ENCODE peak calls at places on chromosome 13, in eight cellular contexts. J, E, X, K, L, N, G and R are unnamed samples.

GRCh38 chr13:21596722-21597121 is 7.2 kb downstream of the MICU2 start:
- DNase-seq in G (no peak), X (no peak), L (no peak), N (no peak), E (no peak), J (no peak), K (no peak), R (no peak)

GRCh38 chr13:99736541-99736940 is 235.0 kb downstream of the ZIC5 start:
- DNase-seq in E (no peak), J (no peak), L (no peak), X (no peak), N (no peak), K (no peak), G (no peak), R (no peak)

GRCh38 chr13:51957377-51958216 is 53.7 kb downstream of the ATP7B start:
- DNase-seq in L (no peak), J (no peak), N (no peak), X (no peak), K (no peak), E (no peak), G (no peak), R (no peak)

GRCh38 chr13:110416131-110416584 is 109.1 kb downstream of the COL4A2 start:
- DNase-seq in K (peak; percentile 64), X (no peak), E (no peak), N (peak; percentile 50), G (no peak), J (no peak), L (no peak), R (no peak)

GRCh38 chr13:77751513-77752456 is 54.3 kb downstream of the SLAIN1 start:
- DNase-seq in N (peak; percentile 62), J (peak; percentile 76), L (peak; percentile 69), X (no peak), E (peak; percentile 20), K (peak; percentile 17), G (peak; percentile 22), R (no peak)

GRCh38 chr13:75934889-75935288 is 298.8 kb downstream of the LMO7 start:
- DNase-seq in K (no peak), L (no peak), E (peak; percentile 33), N (no peak), J (no peak), G (no peak), X (no peak), R (no peak)

GRCh38 chr13:50226515-50227147 is 211.4 kb downstream of the KCNRG start:
- DNase-seq in X (no peak), K (no peak), G (no peak), E (no peak), L (no peak), N (no peak), J (no peak), R (no peak)

GRCh38 chr13:73657821-73658540 is 476.2 kb downstream of the KLF12 start:
- DNase-seq in X (no peak), J (no peak), K (no peak), L (no peak), E (peak; percentile 51), G (peak; percentile 64), N (peak; percentile 96), R (no peak)

GRCh38 chr13:78193853-78194252 is 275.2 kb upstream of the EDNRB start:
- DNase-seq in K (no peak), J (no peak), E (peak; percentile 1), L (no peak), N (no peak), G (no peak), X (no peak), R (no peak)

GRCh38 chr13:75760182-75760981 is 124.3 kb downstream of the LMO7 start:
- DNase-seq in E (no peak), N (no peak), J (peak; percentile 54), K (no peak), L (no peak), X (no peak), G (peak; percentile 10), R (no peak)

GRCh38 chr13:40120288-40120687 is 464.8 kb downstream of the COG6 start:
- DNase-seq in L (no peak), J (no peak), X (no peak), K (no peak), E (no peak), N (peak; percentile 88), G (no peak), R (no peak)

GRCh38 chr13:23626730-23627129 is 56.5 kb downstream of the TNFRSF19 start:
- DNase-seq in L (no peak), N (no peak), E (no peak), X (no peak), J (no peak), G (no peak), K (no peak), R (no peak)

GRCh38 chr13:23627419-23627818 is 57.2 kb downstream of the TNFRSF19 start:
- DNase-seq in N (no peak), G (no peak), K (no peak), X (no peak), E (no peak), J (no peak), L (no peak), R (no peak)

GRCh38 chr13:23628765-23629565 is 58.8 kb downstream of the TNFRSF19 start:
- DNase-seq in K (no peak), G (no peak), E (no peak), L (no peak), N (peak; percentile 80), J (no peak), X (no peak), R (no peak)

GRCh38 chr13:23629566-23630272 is 59.5 kb downstream of the TNFRSF19 start:
- DNase-seq in N (no peak), E (no peak), L (no peak), X (no peak), K (no peak), G (no peak), J (no peak), R (no peak)

GRCh38 chr13:23628250-23628649 is 58.0 kb downstream of the TNFRSF19 start:
- DNase-seq in L (no peak), K (no peak), N (no peak), G (no peak), J (no peak), E (no peak), X (no peak), R (no peak)
- TF ChIP-seq CTCF in L (no peak), K (no peak), N (no peak), G (no peak), J (no peak), E (no peak), X (no peak), R (no peak)

GRCh38 chr13:112608212-112608611 is 20.3 kb upstream of the TUBGCP3 start:
- DNase-seq in J (no peak), K (no peak), G (no peak), N (no peak), X (no peak), L (no peak), E (no peak), R (no peak)

GRCh38 chr13:112603641-112604220 is 15.8 kb upstream of the TUBGCP3 start:
- DNase-seq in X (no peak), E (no peak), L (no peak), J (peak; percentile 56), G (no peak), N (peak; percentile 70), K (no peak), R (no peak)

GRCh38 chr13:112606125-112607001 is 18.4 kb upstream of the TUBGCP3 start:
- DNase-seq in J (peak; percentile 88), N (peak; percentile 95), X (peak; percentile 85), E (peak; percentile 68), G (peak; percentile 93), L (peak; percentile 86), K (peak; percentile 91), R (no peak)

GRCh38 chr13:112601351-112601750 is 13.4 kb upstream of the TUBGCP3 start:
- DNase-seq in L (no peak), K (no peak), X (no peak), E (no peak), G (no peak), J (no peak), N (no peak), R (no peak)

GRCh38 chr13:112605531-112605990 is 17.6 kb upstream of the TUBGCP3 start:
- DNase-seq in L (no peak), E (no peak), X (no peak), N (no peak), K (no peak), J (no peak), G (no peak), R (no peak)
- H3K4me3 ChIP-seq in L (no peak overlapping the region), E (peak overlapping the region; percentile 45), X (peak overlapping the region; percentile 55), N (peak overlapping the region; percentile 42), K (peak overlapping the region; percentile 30), J (no peak overlapping the region), G (peak overlapping the region; percentile 61), R (peak overlapping the region; percentile 50)

DNA sequence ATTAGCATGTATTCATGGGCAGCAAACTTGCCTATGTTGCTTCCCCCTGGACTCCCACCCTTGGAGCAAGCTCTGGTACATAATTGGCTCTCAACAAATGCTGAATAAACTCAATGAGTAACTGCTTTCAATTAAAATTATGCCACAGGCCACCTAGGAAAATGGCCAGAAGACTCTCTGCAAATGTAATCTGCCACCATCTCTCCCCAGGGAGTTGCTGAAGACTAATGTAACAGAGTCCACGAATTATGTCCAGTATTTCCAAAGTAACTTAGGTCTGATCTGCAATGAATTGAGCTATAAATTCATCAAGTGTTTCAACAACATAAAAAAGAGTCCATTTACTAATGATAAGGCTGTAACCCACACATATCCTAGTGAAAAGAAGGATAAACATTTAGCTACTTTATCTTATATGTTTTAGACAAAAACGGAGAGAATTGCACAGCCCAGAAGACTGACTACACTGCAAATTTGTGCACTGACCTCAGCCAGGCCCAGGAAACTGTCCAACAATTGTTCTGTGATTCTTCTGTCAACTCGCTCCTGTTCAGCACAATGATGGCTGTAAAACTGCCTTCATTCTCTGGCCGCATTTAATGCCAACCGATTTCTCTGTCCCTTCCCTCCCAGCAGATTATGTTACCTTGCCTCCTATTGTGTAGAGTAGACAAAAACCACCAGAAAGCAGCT is 808.6 kb upstream of the ARGLU1 start:
- DNase-seq in X (no peak), J (no peak), N (peak; percentile 33), K (no peak), L (no peak), E (no peak), G (no peak), R (no peak)
- TF ChIP-seq CTCF in X (no peak), J (no peak), N (no peak), K (no peak), L (no peak), E (no peak), G (no peak), R (no peak)

DNA sequence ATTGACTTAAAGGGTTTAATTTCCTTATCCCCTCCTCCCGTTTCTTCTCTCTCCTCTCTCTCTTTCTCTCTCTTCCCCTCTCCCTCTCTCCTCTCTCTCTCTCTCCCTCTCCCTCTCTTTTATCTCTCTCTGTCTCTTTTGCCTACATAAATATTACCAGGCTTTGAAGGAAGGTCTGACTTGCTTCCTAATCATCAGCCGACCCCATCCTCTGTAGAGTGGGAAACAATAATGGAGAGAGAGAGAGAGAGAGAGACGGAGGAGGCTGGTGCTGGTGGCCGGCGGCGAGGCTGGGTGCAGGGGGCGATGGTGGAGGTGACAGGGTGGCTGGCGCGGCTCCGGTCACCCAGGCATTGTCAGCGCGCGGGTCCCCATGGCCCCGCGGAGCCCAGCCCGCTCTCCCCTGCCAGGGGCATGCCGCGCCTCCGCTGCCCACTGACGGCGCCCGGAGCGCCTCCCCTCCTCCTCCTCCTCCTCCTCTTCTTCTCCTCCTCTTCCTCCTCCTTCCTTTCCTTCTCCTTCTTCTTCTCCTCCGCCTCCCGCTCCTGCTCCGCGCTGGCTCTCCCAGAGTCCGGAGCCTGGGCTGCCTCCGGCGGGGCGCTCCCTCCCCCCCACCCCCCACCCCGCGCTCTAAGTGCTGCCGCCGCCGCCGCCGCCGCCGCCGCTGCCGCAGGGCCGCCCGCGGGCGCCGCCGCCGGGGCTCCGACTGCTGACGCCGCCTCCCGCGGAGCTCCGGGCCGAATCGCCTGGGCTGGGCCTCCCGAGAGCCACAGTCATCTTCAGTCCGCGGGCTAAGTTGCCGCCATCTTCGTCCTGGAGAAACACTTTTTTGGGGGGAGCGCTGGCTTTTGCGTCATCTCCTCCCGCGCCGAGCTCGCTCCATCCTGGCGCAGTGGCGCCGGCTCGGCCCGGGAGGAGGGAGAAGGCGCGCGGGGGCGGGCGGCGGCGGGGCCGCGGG is 348.4 kb downstream of the LIG4 start:
- DNase-seq in K (no peak), J (peak; percentile 40), E (peak; percentile 9), N (peak; percentile 58), X (no peak), L (no peak), G (no peak), R (no peak)
- H3K4me3 ChIP-seq in K (peak overlapping the region; percentile 11), J (peak overlapping the region; percentile 93), E (peak overlapping the region; percentile 71), N (peak overlapping the region; percentile 58), X (peak overlapping the region; percentile 52), L (no peak overlapping the region), G (peak overlapping the region; percentile 50), R (peak overlapping the region; percentile 46)